ENCODE peak calls at places on chromosomes 4 and X, in six cellular contexts. One of them, this sample, is unnamed.

GRCh38 chr4:52635130-52635529 is 24.0 kb downstream of the USP46 start:
- DNase-seq in DMS 273 treated with DMSO at 0.1 percent for 48 hours: no peak
- DNase-seq in T47D: no peak
- DNase-seq in GM23248: no peak
- DNase-seq in stimulated activated CD8-positive, alpha-beta memory T cell treated with anti-CD3 and anti-CD28 coated beads, Interleukin-15, amount 100 ng/mL, for 4 hours: no peak
- DNase-seq in AG10803: no peak
- DNase-seq in this sample: no peak

GRCh38 chr4:165678236-165678960 is 194.6 kb upstream of the TLL1 start:
- DNase-seq in DMS 273 treated with DMSO at 0.1 percent for 48 hours: no peak
- DNase-seq in T47D: no peak
- DNase-seq in GM23248: no peak
- DNase-seq in stimulated activated CD8-positive, alpha-beta memory T cell treated with anti-CD3 and anti-CD28 coated beads, Interleukin-15, amount 100 ng/mL, for 4 hours: no peak
- DNase-seq in AG10803: no peak
- DNase-seq in this sample: no peak

GRCh38 chr4:176193898-176194297 is 1.5 kb downstream of the SPATA4 start:
- DNase-seq in DMS 273 treated with DMSO at 0.1 percent for 48 hours: no peak
- DNase-seq in T47D: no peak
- DNase-seq in GM23248: peak; percentile 96
- DNase-seq in stimulated activated CD8-positive, alpha-beta memory T cell treated with anti-CD3 and anti-CD28 coated beads, Interleukin-15, amount 100 ng/mL, for 4 hours: no peak
- DNase-seq in AG10803: peak; percentile 79
- DNase-seq in this sample: no peak

GRCh38 chrX:138866643-138867042 is 155.1 kb upstream of the FGF13 start:
- DNase-seq in DMS 273 treated with DMSO at 0.1 percent for 48 hours: no peak
- DNase-seq in T47D: no peak
- DNase-seq in GM23248: no peak
- DNase-seq in stimulated activated CD8-positive, alpha-beta memory T cell treated with anti-CD3 and anti-CD28 coated beads, Interleukin-15, amount 100 ng/mL, for 4 hours: no peak
- DNase-seq in AG10803: no peak
- DNase-seq in this sample: no peak

GRCh38 chr4:83013420-83013867 is 2.8 kb upstream of the LIN54 start:
- DNase-seq in DMS 273 treated with DMSO at 0.1 percent for 48 hours: peak; percentile 57
- DNase-seq in T47D: no peak
- DNase-seq in GM23248: no peak
- DNase-seq in stimulated activated CD8-positive, alpha-beta memory T cell treated with anti-CD3 and anti-CD28 coated beads, Interleukin-15, amount 100 ng/mL, for 4 hours: no peak
- DNase-seq in AG10803: no peak
- DNase-seq in this sample: no peak

GRCh38 chr4:119656986-119657635 is 28.5 kb upstream of the PDE5A start:
- DNase-seq in DMS 273 treated with DMSO at 0.1 percent for 48 hours: no peak
- DNase-seq in T47D: no peak
- DNase-seq in GM23248: peak; percentile 52
- DNase-seq in stimulated activated CD8-positive, alpha-beta memory T cell treated with anti-CD3 and anti-CD28 coated beads, Interleukin-15, amount 100 ng/mL, for 4 hours: no peak
- DNase-seq in AG10803: peak; percentile 22
- DNase-seq in this sample: no peak

GRCh38 chrX:119062750-119063374 is 9.9 kb upstream of the CT47C1 start:
- DNase-seq in DMS 273 treated with DMSO at 0.1 percent for 48 hours: no peak
- DNase-seq in T47D: no peak
- DNase-seq in GM23248: no peak
- DNase-seq in stimulated activated CD8-positive, alpha-beta memory T cell treated with anti-CD3 and anti-CD28 coated beads, Interleukin-15, amount 100 ng/mL, for 4 hours: no peak
- DNase-seq in AG10803: no peak
- DNase-seq in this sample: no peak

GRCh38 chrX:2608638-2609430 is 82.3 kb upstream of the CD99 start:
- DNase-seq in DMS 273 treated with DMSO at 0.1 percent for 48 hours: no peak
- DNase-seq in T47D: peak; percentile 92
- DNase-seq in GM23248: peak; percentile 87
- DNase-seq in stimulated activated CD8-positive, alpha-beta memory T cell treated with anti-CD3 and anti-CD28 coated beads, Interleukin-15, amount 100 ng/mL, for 4 hours: peak; percentile 74
- DNase-seq in AG10803: peak; percentile 83
- DNase-seq in this sample: no peak

GRCh38 chrX:139332441-139332840 is 198.1 kb upstream of the F9 start:
- DNase-seq in DMS 273 treated with DMSO at 0.1 percent for 48 hours: no peak
- DNase-seq in T47D: no peak
- DNase-seq in GM23248: no peak
- DNase-seq in stimulated activated CD8-positive, alpha-beta memory T cell treated with anti-CD3 and anti-CD28 coated beads, Interleukin-15, amount 100 ng/mL, for 4 hours: no peak
- DNase-seq in AG10803: no peak
- DNase-seq in this sample: no peak

GRCh38 chrX:38452603-38453002 is 100.2 kb downstream of the OTC start:
- DNase-seq in DMS 273 treated with DMSO at 0.1 percent for 48 hours: no peak
- DNase-seq in T47D: no peak
- DNase-seq in GM23248: no peak
- DNase-seq in stimulated activated CD8-positive, alpha-beta memory T cell treated with anti-CD3 and anti-CD28 coated beads, Interleukin-15, amount 100 ng/mL, for 4 hours: no peak
- DNase-seq in AG10803: no peak
- DNase-seq in this sample: no peak

GRCh38 chrX:106220177-106220576 is 52.1 kb downstream of the PWWP3B start:
- DNase-seq in DMS 273 treated with DMSO at 0.1 percent for 48 hours: no peak
- DNase-seq in T47D: peak; percentile 5
- DNase-seq in GM23248: no peak
- DNase-seq in stimulated activated CD8-positive, alpha-beta memory T cell treated with anti-CD3 and anti-CD28 coated beads, Interleukin-15, amount 100 ng/mL, for 4 hours: no peak
- DNase-seq in AG10803: no peak
- DNase-seq in this sample: no peak

GRCh38 chrX:150844016-150844415 is 54.5 kb downstream of the CD99L2 start:
- DNase-seq in DMS 273 treated with DMSO at 0.1 percent for 48 hours: no peak
- DNase-seq in T47D: no peak
- DNase-seq in GM23248: no peak
- DNase-seq in stimulated activated CD8-positive, alpha-beta memory T cell treated with anti-CD3 and anti-CD28 coated beads, Interleukin-15, amount 100 ng/mL, for 4 hours: no peak
- DNase-seq in AG10803: no peak
- DNase-seq in this sample: no peak

GRCh38 chr4:11514780-11515432 is 86.2 kb upstream of the HS3ST1 start:
- DNase-seq in DMS 273 treated with DMSO at 0.1 percent for 48 hours: no peak
- DNase-seq in T47D: no peak
- DNase-seq in GM23248: no peak
- DNase-seq in stimulated activated CD8-positive, alpha-beta memory T cell treated with anti-CD3 and anti-CD28 coated beads, Interleukin-15, amount 100 ng/mL, for 4 hours: no peak
- DNase-seq in AG10803: no peak
- DNase-seq in this sample: no peak

GRCh38 chr4:76950846-76951321 is 1.3 kb downstream of the SEPTIN11 start:
- DNase-seq in DMS 273 treated with DMSO at 0.1 percent for 48 hours: no peak
- DNase-seq in T47D: peak; percentile 26
- DNase-seq in GM23248: peak; percentile 58
- DNase-seq in stimulated activated CD8-positive, alpha-beta memory T cell treated with anti-CD3 and anti-CD28 coated beads, Interleukin-15, amount 100 ng/mL, for 4 hours: no peak
- DNase-seq in AG10803: peak; percentile 76
- DNase-seq in this sample: no peak

GRCh38 chrX:30570505-30570904 is 7.1 kb downstream of the TASL start:
- DNase-seq in DMS 273 treated with DMSO at 0.1 percent for 48 hours: no peak
- DNase-seq in T47D: peak; percentile 42
- DNase-seq in GM23248: peak; percentile 38
- DNase-seq in stimulated activated CD8-positive, alpha-beta memory T cell treated with anti-CD3 and anti-CD28 coated beads, Interleukin-15, amount 100 ng/mL, for 4 hours: no peak
- DNase-seq in AG10803: peak; percentile 10
- DNase-seq in this sample: no peak

GRCh38 chr4:140019619-140020367 is 134.2 kb downstream of the MAML3 start:
- DNase-seq in DMS 273 treated with DMSO at 0.1 percent for 48 hours: no peak
- DNase-seq in T47D: peak; percentile 19
- DNase-seq in GM23248: no peak
- DNase-seq in stimulated activated CD8-positive, alpha-beta memory T cell treated with anti-CD3 and anti-CD28 coated beads, Interleukin-15, amount 100 ng/mL, for 4 hours: no peak
- DNase-seq in AG10803: no peak
- DNase-seq in this sample: no peak

GRCh38 chr4:38857354-38858096 is 908 bp upstream of the TLR6 start:
- DNase-seq in DMS 273 treated with DMSO at 0.1 percent for 48 hours: no peak
- DNase-seq in T47D: peak; percentile 37
- DNase-seq in GM23248: peak; percentile 94
- DNase-seq in stimulated activated CD8-positive, alpha-beta memory T cell treated with anti-CD3 and anti-CD28 coated beads, Interleukin-15, amount 100 ng/mL, for 4 hours: no peak
- DNase-seq in AG10803: peak; percentile 84
- DNase-seq in this sample: peak; percentile 12

GRCh38 chr4:161803171-161803570 is 360.6 kb downstream of the FSTL5 start:
- DNase-seq in DMS 273 treated with DMSO at 0.1 percent for 48 hours: no peak
- DNase-seq in T47D: no peak
- DNase-seq in GM23248: no peak
- DNase-seq in stimulated activated CD8-positive, alpha-beta memory T cell treated with anti-CD3 and anti-CD28 coated beads, Interleukin-15, amount 100 ng/mL, for 4 hours: no peak
- DNase-seq in AG10803: no peak
- DNase-seq in this sample: no peak

GRCh38 chr4:141786921-141787320 is 150.5 kb downstream of the IL15 start:
- DNase-seq in DMS 273 treated with DMSO at 0.1 percent for 48 hours: no peak
- DNase-seq in T47D: no peak
- DNase-seq in GM23248: peak; percentile 19
- DNase-seq in stimulated activated CD8-positive, alpha-beta memory T cell treated with anti-CD3 and anti-CD28 coated beads, Interleukin-15, amount 100 ng/mL, for 4 hours: no peak
- DNase-seq in AG10803: peak; percentile 74
- DNase-seq in this sample: no peak

GRCh38 chr4:44928062-44928380 is 201.7 kb upstream of the GNPDA2 start:
- DNase-seq in DMS 273 treated with DMSO at 0.1 percent for 48 hours: no peak
- DNase-seq in T47D: no peak
- DNase-seq in GM23248: no peak
- DNase-seq in stimulated activated CD8-positive, alpha-beta memory T cell treated with anti-CD3 and anti-CD28 coated beads, Interleukin-15, amount 100 ng/mL, for 4 hours: no peak
- DNase-seq in AG10803: no peak
- DNase-seq in this sample: no peak

GRCh38 chr4:174450051-174450450 is 72.2 kb downstream of the HPGD start:
- DNase-seq in DMS 273 treated with DMSO at 0.1 percent for 48 hours: no peak
- DNase-seq in T47D: no peak
- DNase-seq in GM23248: no peak
- DNase-seq in stimulated activated CD8-positive, alpha-beta memory T cell treated with anti-CD3 and anti-CD28 coated beads, Interleukin-15, amount 100 ng/mL, for 4 hours: no peak
- DNase-seq in AG10803: no peak
- DNase-seq in this sample: no peak

GRCh38 chrX:68511255-68511654 is 12.4 kb downstream of the YIPF6 start:
- DNase-seq in DMS 273 treated with DMSO at 0.1 percent for 48 hours: no peak
- DNase-seq in T47D: peak; percentile 39
- DNase-seq in GM23248: peak; percentile 62
- DNase-seq in stimulated activated CD8-positive, alpha-beta memory T cell treated with anti-CD3 and anti-CD28 coated beads, Interleukin-15, amount 100 ng/mL, for 4 hours: no peak
- DNase-seq in AG10803: peak; percentile 26
- DNase-seq in this sample: no peak

GRCh38 chr4:156111706-156112105 is 158.0 kb upstream of the CTSO start:
- DNase-seq in DMS 273 treated with DMSO at 0.1 percent for 48 hours: no peak
- DNase-seq in T47D: no peak
- DNase-seq in GM23248: no peak
- DNase-seq in stimulated activated CD8-positive, alpha-beta memory T cell treated with anti-CD3 and anti-CD28 coated beads, Interleukin-15, amount 100 ng/mL, for 4 hours: no peak
- DNase-seq in AG10803: no peak
- DNase-seq in this sample: no peak

GRCh38 chr4:126191536-126191935 is 876.8 kb downstream of the FAT4 start:
- DNase-seq in DMS 273 treated with DMSO at 0.1 percent for 48 hours: no peak
- DNase-seq in T47D: no peak
- DNase-seq in GM23248: no peak
- DNase-seq in stimulated activated CD8-positive, alpha-beta memory T cell treated with anti-CD3 and anti-CD28 coated beads, Interleukin-15, amount 100 ng/mL, for 4 hours: no peak
- DNase-seq in AG10803: no peak
- DNase-seq in this sample: no peak

GRCh38 chr4:139777757-139778156 is 112.1 kb downstream of the MGST2 start:
- DNase-seq in DMS 273 treated with DMSO at 0.1 percent for 48 hours: no peak
- DNase-seq in T47D: no peak
- DNase-seq in GM23248: no peak
- DNase-seq in stimulated activated CD8-positive, alpha-beta memory T cell treated with anti-CD3 and anti-CD28 coated beads, Interleukin-15, amount 100 ng/mL, for 4 hours: no peak
- DNase-seq in AG10803: no peak
- DNase-seq in this sample: no peak

GRCh38 chr4:6917445-6918241 is 8.0 kb downstream of the TBC1D14 start:
- DNase-seq in DMS 273 treated with DMSO at 0.1 percent for 48 hours: peak; percentile 59
- DNase-seq in T47D: peak; percentile 65
- DNase-seq in GM23248: no peak
- DNase-seq in stimulated activated CD8-positive, alpha-beta memory T cell treated with anti-CD3 and anti-CD28 coated beads, Interleukin-15, amount 100 ng/mL, for 4 hours: no peak
- DNase-seq in AG10803: no peak
- DNase-seq in this sample: peak; percentile 36

GRCh38 chr4:145881991-145882390 is 56.6 kb downstream of the ZNF827 start:
- DNase-seq in DMS 273 treated with DMSO at 0.1 percent for 48 hours: no peak
- DNase-seq in T47D: peak; percentile 73
- DNase-seq in GM23248: no peak
- DNase-seq in stimulated activated CD8-positive, alpha-beta memory T cell treated with anti-CD3 and anti-CD28 coated beads, Interleukin-15, amount 100 ng/mL, for 4 hours: no peak
- DNase-seq in AG10803: no peak
- DNase-seq in this sample: no peak

GRCh38 chrX:136453771-136454170 is 34.0 kb upstream of the BRS3 start:
- DNase-seq in DMS 273 treated with DMSO at 0.1 percent for 48 hours: no peak
- DNase-seq in T47D: peak; percentile 65
- DNase-seq in GM23248: no peak
- DNase-seq in stimulated activated CD8-positive, alpha-beta memory T cell treated with anti-CD3 and anti-CD28 coated beads, Interleukin-15, amount 100 ng/mL, for 4 hours: no peak
- DNase-seq in AG10803: no peak
- DNase-seq in this sample: no peak

GRCh38 chr4:38612996-38613395 is 51.0 kb upstream of the KLF3 start:
- DNase-seq in DMS 273 treated with DMSO at 0.1 percent for 48 hours: no peak
- DNase-seq in T47D: peak; percentile 28
- DNase-seq in GM23248: no peak
- DNase-seq in stimulated activated CD8-positive, alpha-beta memory T cell treated with anti-CD3 and anti-CD28 coated beads, Interleukin-15, amount 100 ng/mL, for 4 hours: no peak
- DNase-seq in AG10803: no peak
- DNase-seq in this sample: no peak

GRCh38 chr4:152594981-152595916 is 59.4 kb upstream of the FBXW7 start:
- DNase-seq in DMS 273 treated with DMSO at 0.1 percent for 48 hours: peak; percentile 27
- DNase-seq in T47D: no peak
- DNase-seq in GM23248: no peak
- DNase-seq in stimulated activated CD8-positive, alpha-beta memory T cell treated with anti-CD3 and anti-CD28 coated beads, Interleukin-15, amount 100 ng/mL, for 4 hours: no peak
- DNase-seq in AG10803: no peak
- DNase-seq in this sample: no peak

GRCh38 chrX:106802388-106803275 is at the start of gene TBC1D8B:
- DNase-seq in DMS 273 treated with DMSO at 0.1 percent for 48 hours: peak; percentile 80
- DNase-seq in T47D: peak; percentile 92
- DNase-seq in GM23248: peak; percentile 91
- DNase-seq in stimulated activated CD8-positive, alpha-beta memory T cell treated with anti-CD3 and anti-CD28 coated beads, Interleukin-15, amount 100 ng/mL, for 4 hours: peak; percentile 0
- DNase-seq in AG10803: peak; percentile 89
- DNase-seq in this sample: no peak

GRCh38 chr4:48998440-48998839 is 12.4 kb downstream of the CWH43 start:
- DNase-seq in DMS 273 treated with DMSO at 0.1 percent for 48 hours: no peak
- DNase-seq in T47D: no peak
- DNase-seq in GM23248: no peak
- DNase-seq in stimulated activated CD8-positive, alpha-beta memory T cell treated with anti-CD3 and anti-CD28 coated beads, Interleukin-15, amount 100 ng/mL, for 4 hours: no peak
- DNase-seq in AG10803: no peak
- DNase-seq in this sample: no peak

GRCh38 chr4:185304944-185305690 is 90.6 kb downstream of the LRP2BP start:
- DNase-seq in DMS 273 treated with DMSO at 0.1 percent for 48 hours: no peak
- DNase-seq in T47D: peak; percentile 54
- DNase-seq in GM23248: peak; percentile 25
- DNase-seq in stimulated activated CD8-positive, alpha-beta memory T cell treated with anti-CD3 and anti-CD28 coated beads, Interleukin-15, amount 100 ng/mL, for 4 hours: no peak
- DNase-seq in AG10803: no peak
- DNase-seq in this sample: no peak

GRCh38 chr4:147866532-147867271 is 134.8 kb downstream of the ARHGAP10 start:
- DNase-seq in DMS 273 treated with DMSO at 0.1 percent for 48 hours: peak; percentile 26
- DNase-seq in T47D: peak; percentile 85
- DNase-seq in GM23248: peak; percentile 88
- DNase-seq in stimulated activated CD8-positive, alpha-beta memory T cell treated with anti-CD3 and anti-CD28 coated beads, Interleukin-15, amount 100 ng/mL, for 4 hours: peak; percentile 80
- DNase-seq in AG10803: peak; percentile 86
- DNase-seq in this sample: peak; percentile 26

GRCh38 chrX:14934423-14934822 is 61.2 kb downstream of the MOSPD2 start:
- DNase-seq in DMS 273 treated with DMSO at 0.1 percent for 48 hours: no peak
- DNase-seq in T47D: no peak
- DNase-seq in GM23248: no peak
- DNase-seq in stimulated activated CD8-positive, alpha-beta memory T cell treated with anti-CD3 and anti-CD28 coated beads, Interleukin-15, amount 100 ng/mL, for 4 hours: no peak
- DNase-seq in AG10803: no peak
- DNase-seq in this sample: no peak

GRCh38 chrX:74422576-74423288 is 1.4 kb downstream of the SLC16A2 start:
- DNase-seq in DMS 273 treated with DMSO at 0.1 percent for 48 hours: peak; percentile 7
- DNase-seq in T47D: no peak
- DNase-seq in GM23248: peak; percentile 80
- DNase-seq in stimulated activated CD8-positive, alpha-beta memory T cell treated with anti-CD3 and anti-CD28 coated beads, Interleukin-15, amount 100 ng/mL, for 4 hours: no peak
- DNase-seq in AG10803: peak; percentile 69
- DNase-seq in this sample: no peak

GRCh38 chr4:61204353-61204752 is 4.2 kb downstream of the ADGRL3 start:
- DNase-seq in DMS 273 treated with DMSO at 0.1 percent for 48 hours: peak; percentile 15
- DNase-seq in T47D: no peak
- DNase-seq in GM23248: no peak
- DNase-seq in stimulated activated CD8-positive, alpha-beta memory T cell treated with anti-CD3 and anti-CD28 coated beads, Interleukin-15, amount 100 ng/mL, for 4 hours: no peak
- DNase-seq in AG10803: no peak
- DNase-seq in this sample: no peak

GRCh38 chr4:99361268-99361922 is 8.8 kb upstream of the ADH1C start:
- DNase-seq in DMS 273 treated with DMSO at 0.1 percent for 48 hours: no peak
- DNase-seq in T47D: no peak
- DNase-seq in GM23248: peak; percentile 8
- DNase-seq in stimulated activated CD8-positive, alpha-beta memory T cell treated with anti-CD3 and anti-CD28 coated beads, Interleukin-15, amount 100 ng/mL, for 4 hours: no peak
- DNase-seq in AG10803: peak; percentile 41
- DNase-seq in this sample: no peak

GRCh38 chr4:26220704-26221103 is 100.1 kb upstream of the RBPJ start:
- DNase-seq in DMS 273 treated with DMSO at 0.1 percent for 48 hours: no peak
- DNase-seq in T47D: no peak
- DNase-seq in GM23248: peak; percentile 80
- DNase-seq in stimulated activated CD8-positive, alpha-beta memory T cell treated with anti-CD3 and anti-CD28 coated beads, Interleukin-15, amount 100 ng/mL, for 4 hours: no peak
- DNase-seq in AG10803: peak; percentile 64
- DNase-seq in this sample: no peak

GRCh38 chrX:111086521-111087127 is 9.4 kb upstream of the PAK3 start:
- DNase-seq in DMS 273 treated with DMSO at 0.1 percent for 48 hours: no peak
- DNase-seq in T47D: no peak
- DNase-seq in GM23248: no peak
- DNase-seq in stimulated activated CD8-positive, alpha-beta memory T cell treated with anti-CD3 and anti-CD28 coated beads, Interleukin-15, amount 100 ng/mL, for 4 hours: no peak
- DNase-seq in AG10803: no peak
- DNase-seq in this sample: no peak